ENCODE peak calls at places on chromosomes 2 and 18, in nine cellular contexts. One of them, this sample, is unnamed.

GRCh38 chr18:28108801-28109200 is 68.1 kb downstream of the CDH2 start:
- DNase-seq in T follicular helper cell: no peak
- DNase-seq in SW480: no peak
- DNase-seq in mesenteric fat pad: no peak
- DNase-seq in NCI-H2029: no peak
- DNase-seq in T-helper 2 cell: no peak
- DNase-seq in iris pigment epithelial cell: no peak
- DNase-seq in globus pallidus: no peak
- DNase-seq in amygdala: no peak
- DNase-seq in this sample: no peak

GRCh38 chr2:55425449-55425848 is 5.8 kb upstream of the CCDC88A start:
- DNase-seq in SW480: no peak
- DNase-seq in T follicular helper cell: no peak
- DNase-seq in NCI-H2029: no peak
- DNase-seq in amygdala: no peak
- DNase-seq in T-helper 2 cell: no peak
- DNase-seq in iris pigment epithelial cell: peak
- DNase-seq in mesenteric fat pad: no peak
- DNase-seq in globus pallidus: no peak
- DNase-seq in this sample: no peak

GRCh38 chr18:22687892-22688680 is 245.0 kb upstream of the RBBP8 start:
- DNase-seq in amygdala: no peak
- DNase-seq in mesenteric fat pad: no peak
- DNase-seq in globus pallidus: no peak
- DNase-seq in T follicular helper cell: no peak
- DNase-seq in NCI-H2029: no peak
- DNase-seq in iris pigment epithelial cell: no peak
- DNase-seq in SW480: no peak
- DNase-seq in T-helper 2 cell: no peak
- DNase-seq in this sample: no peak

GRCh38 chr18:75654928-75655745 is 227.6 kb upstream of the SMIM21 start:
- DNase-seq in amygdala: no peak
- DNase-seq in SW480: no peak
- DNase-seq in mesenteric fat pad: no peak
- DNase-seq in iris pigment epithelial cell: no peak
- DNase-seq in globus pallidus: no peak
- DNase-seq in T-helper 2 cell: no peak
- DNase-seq in T follicular helper cell: no peak
- DNase-seq in NCI-H2029: no peak
- DNase-seq in this sample: no peak

GRCh38 chr2:54570925-54571694 is 115.0 kb downstream of the SPTBN1 start:
- DNase-seq in globus pallidus: no peak
- DNase-seq in SW480: peak
- DNase-seq in amygdala: no peak
- DNase-seq in iris pigment epithelial cell: peak
- DNase-seq in NCI-H2029: peak
- DNase-seq in mesenteric fat pad: no peak
- DNase-seq in T-helper 2 cell: peak
- DNase-seq in T follicular helper cell: peak
- DNase-seq in this sample: peak

GRCh38 chr2:226977775-226978190 is 141.9 kb downstream of the RHBDD1 start:
- DNase-seq in NCI-H2029: no peak
- DNase-seq in T-helper 2 cell: no peak
- DNase-seq in mesenteric fat pad: no peak
- DNase-seq in SW480: peak
- DNase-seq in T follicular helper cell: no peak
- DNase-seq in iris pigment epithelial cell: peak
- DNase-seq in globus pallidus: no peak
- DNase-seq in amygdala: no peak
- DNase-seq in this sample: no peak

GRCh38 chr18:23838801-23839366 is 149.6 kb downstream of the LAMA3 start:
- DNase-seq in iris pigment epithelial cell: peak
- DNase-seq in NCI-H2029: no peak
- DNase-seq in T follicular helper cell: no peak
- DNase-seq in amygdala: no peak
- DNase-seq in mesenteric fat pad: no peak
- DNase-seq in SW480: no peak
- DNase-seq in globus pallidus: no peak
- DNase-seq in T-helper 2 cell: no peak
- DNase-seq in this sample: no peak

GRCh38 chr2:204260162-204260877 is 285.0 kb upstream of the PARD3B start:
- DNase-seq in T-helper 2 cell: no peak
- DNase-seq in NCI-H2029: no peak
- DNase-seq in iris pigment epithelial cell: peak
- DNase-seq in T follicular helper cell: peak
- DNase-seq in mesenteric fat pad: no peak
- DNase-seq in amygdala: peak
- DNase-seq in globus pallidus: peak
- DNase-seq in SW480: peak
- DNase-seq in this sample: peak

GRCh38 chr18:59459352-59460059 is 100.4 kb upstream of the LMAN1 start:
- DNase-seq in mesenteric fat pad: no peak
- DNase-seq in T follicular helper cell: no peak
- DNase-seq in amygdala: no peak
- DNase-seq in NCI-H2029: no peak
- DNase-seq in globus pallidus: no peak
- DNase-seq in SW480: peak
- DNase-seq in iris pigment epithelial cell: peak
- DNase-seq in T-helper 2 cell: no peak
- DNase-seq in this sample: no peak

GRCh38 chr2:141767051-141767450 is 363.8 kb downstream of the LRP1B start:
- DNase-seq in globus pallidus: no peak
- DNase-seq in T-helper 2 cell: no peak
- DNase-seq in SW480: no peak
- DNase-seq in amygdala: no peak
- DNase-seq in NCI-H2029: no peak
- DNase-seq in mesenteric fat pad: no peak
- DNase-seq in T follicular helper cell: no peak
- DNase-seq in iris pigment epithelial cell: peak
- DNase-seq in this sample: no peak

GRCh38 chr2:24682357-24682756 is 110.8 kb downstream of the PTRHD1 start:
- DNase-seq in amygdala: no peak
- DNase-seq in T follicular helper cell: no peak
- DNase-seq in globus pallidus: no peak
- DNase-seq in T-helper 2 cell: no peak
- DNase-seq in mesenteric fat pad: no peak
- DNase-seq in NCI-H2029: no peak
- DNase-seq in SW480: no peak
- DNase-seq in iris pigment epithelial cell: no peak
- DNase-seq in this sample: no peak

GRCh38 chr2:204900910-204901309 is 355.6 kb downstream of the PARD3B start:
- DNase-seq in NCI-H2029: no peak
- DNase-seq in globus pallidus: no peak
- DNase-seq in T follicular helper cell: no peak
- DNase-seq in T-helper 2 cell: no peak
- DNase-seq in iris pigment epithelial cell: peak
- DNase-seq in amygdala: no peak
- DNase-seq in SW480: no peak
- DNase-seq in mesenteric fat pad: no peak
- DNase-seq in this sample: peak